ENCODE peak calls at places on chromosomes 11 and 22, in five cellular contexts. One of them, this sample, is unnamed.
A peak's percentile ranks its signal among the peaks of the same experiment; 100 is the strongest.

GRCh38 chr11:116070555-116070954 is 566.3 kb upstream of the CADM1 start:
- DNase-seq in fibroblast of lung: no peak
- DNase-seq in SJSA1: no peak
- DNase-seq in CD8-positive, alpha-beta memory T cell: no peak
- DNase-seq in lung: no peak
- DNase-seq in this sample: no peak

GRCh38 chr11:117538731-117539130 is 211.1 kb downstream of the CEP164 start:
- DNase-seq in SJSA1: no peak
- DNase-seq in fibroblast of lung: no peak
- DNase-seq in lung: no peak
- DNase-seq in CD8-positive, alpha-beta memory T cell: no peak
- DNase-seq in this sample: peak; percentile 27

GRCh38 chr22:42680648-42681047 is 31.5 kb upstream of the CYB5R3 start:
- DNase-seq in CD8-positive, alpha-beta memory T cell: no peak
- DNase-seq in lung: no peak
- DNase-seq in fibroblast of lung: peak; percentile 88
- DNase-seq in SJSA1: peak; percentile 91
- DNase-seq in this sample: no peak

GRCh38 chr22:22061085-22062077 is 78.8 kb upstream of the TOP3B start:
- DNase-seq in fibroblast of lung: peak; percentile 86
- DNase-seq in lung: no peak
- DNase-seq in CD8-positive, alpha-beta memory T cell: no peak
- DNase-seq in SJSA1: no peak
- DNase-seq in this sample: no peak

GRCh38 chr11:35335226-35335625 is 84.1 kb downstream of the SLC1A2 start:
- DNase-seq in lung: no peak
- DNase-seq in CD8-positive, alpha-beta memory T cell: no peak
- DNase-seq in SJSA1: no peak
- DNase-seq in fibroblast of lung: peak; percentile 41
- DNase-seq in this sample: no peak

GRCh38 chr11:61949169-61950034 is 749 bp upstream of the BEST1 start:
- DNase-seq in fibroblast of lung: peak; percentile 99
- DNase-seq in lung: peak; percentile 77
- DNase-seq in SJSA1: peak; percentile 85
- DNase-seq in CD8-positive, alpha-beta memory T cell: no peak
- DNase-seq in this sample: no peak

GRCh38 chr11:110490886-110491285 is 61.1 kb downstream of the FDX1 start:
- DNase-seq in SJSA1: no peak
- DNase-seq in lung: no peak
- DNase-seq in fibroblast of lung: peak; percentile 86
- DNase-seq in CD8-positive, alpha-beta memory T cell: no peak
- DNase-seq in this sample: no peak

GRCh38 chr22:37498289-37498909 is 12.2 kb upstream of the MFNG start:
- DNase-seq in SJSA1: no peak
- DNase-seq in CD8-positive, alpha-beta memory T cell: peak; percentile 60
- DNase-seq in fibroblast of lung: no peak
- DNase-seq in lung: no peak
- DNase-seq in this sample: peak; percentile 48

GRCh38 chr11:126062679-126063509 is at the start of gene CDON:
- DNase-seq in SJSA1: peak; percentile 83
- DNase-seq in fibroblast of lung: peak; percentile 93
- DNase-seq in CD8-positive, alpha-beta memory T cell: peak; percentile 81
- DNase-seq in lung: peak; percentile 90
- DNase-seq in this sample: peak; percentile 97

GRCh38 chr11:126060651-126061220 is 1.9 kb downstream of the CDON start:
- DNase-seq in fibroblast of lung: no peak
- DNase-seq in CD8-positive, alpha-beta memory T cell: no peak
- DNase-seq in lung: no peak
- DNase-seq in SJSA1: no peak
- DNase-seq in this sample: no peak

GRCh38 chr11:126059238-126059761 is 3.4 kb downstream of the CDON start:
- DNase-seq in SJSA1: no peak
- DNase-seq in fibroblast of lung: no peak
- DNase-seq in CD8-positive, alpha-beta memory T cell: no peak
- DNase-seq in lung: no peak
- DNase-seq in this sample: no peak

GRCh38 chr11:126061707-126062678 is 673 bp downstream of the CDON start:
- DNase-seq in lung: peak; percentile 44
- DNase-seq in fibroblast of lung: peak; percentile 32
- DNase-seq in CD8-positive, alpha-beta memory T cell: no peak
- DNase-seq in SJSA1: peak; percentile 1
- DNase-seq in this sample: no peak

DNA sequence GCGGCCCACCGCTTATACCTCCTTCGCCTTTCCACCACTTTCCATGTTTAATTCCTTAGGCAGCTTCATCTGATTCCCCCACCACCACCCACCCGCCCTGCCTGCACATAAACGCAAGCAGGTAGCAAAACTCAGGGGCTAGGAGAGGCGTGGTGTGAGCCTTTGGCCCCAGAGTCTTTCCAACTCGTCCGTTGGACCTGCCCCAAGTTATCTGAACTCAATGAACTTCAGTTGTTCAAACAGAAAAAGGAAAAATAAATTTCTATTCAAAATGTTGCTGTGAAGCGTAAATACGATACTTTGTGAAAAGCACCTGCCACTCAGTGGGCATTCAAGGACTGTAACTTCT is 818 bp upstream of the CDON start:
- DNase-seq in lung: no peak
- DNase-seq in CD8-positive, alpha-beta memory T cell: no peak
- DNase-seq in SJSA1: no peak
- DNase-seq in fibroblast of lung: no peak
- DNase-seq in this sample: no peak
- H3K4me3 ChIP-seq in lung: no peak overlapping the region
- H3K4me3 ChIP-seq in CD8-positive, alpha-beta memory T cell: peak overlapping the region; percentile 44
- H3K4me3 ChIP-seq in SJSA1: no peak overlapping the region
- H3K4me3 ChIP-seq in fibroblast of lung: peak overlapping the region; percentile 40
- H3K4me3 ChIP-seq in this sample: peak overlapping the region; percentile 61

DNA sequence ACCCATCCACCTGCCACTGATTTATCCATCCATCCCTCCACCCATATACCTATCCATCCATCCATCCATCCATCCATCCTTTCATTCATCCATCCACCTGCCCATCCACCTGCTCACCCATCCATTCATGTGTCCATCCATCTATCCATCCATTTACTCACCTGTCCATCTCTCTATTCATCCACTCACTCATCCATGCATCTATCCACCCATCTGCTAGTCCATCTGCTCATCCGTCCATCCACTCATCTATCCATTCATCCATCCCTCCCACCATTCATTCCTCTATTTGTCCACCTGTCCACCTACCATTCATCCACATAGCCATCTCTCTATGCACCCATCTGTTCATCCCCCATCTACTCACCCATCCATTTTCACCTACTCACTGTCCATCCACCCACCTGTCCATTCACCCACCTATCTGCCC is 48.6 kb upstream of the CCDC188 start:
- DNase-seq in lung: no peak
- DNase-seq in fibroblast of lung: no peak
- DNase-seq in CD8-positive, alpha-beta memory T cell: no peak
- DNase-seq in SJSA1: no peak
- DNase-seq in this sample: no peak
- H3K4me3 ChIP-seq in lung: no peak overlapping the region
- H3K4me3 ChIP-seq in fibroblast of lung: no peak overlapping the region
- H3K4me3 ChIP-seq in CD8-positive, alpha-beta memory T cell: no peak overlapping the region
- H3K4me3 ChIP-seq in SJSA1: no peak overlapping the region
- H3K4me3 ChIP-seq in this sample: no peak overlapping the region

DNA sequence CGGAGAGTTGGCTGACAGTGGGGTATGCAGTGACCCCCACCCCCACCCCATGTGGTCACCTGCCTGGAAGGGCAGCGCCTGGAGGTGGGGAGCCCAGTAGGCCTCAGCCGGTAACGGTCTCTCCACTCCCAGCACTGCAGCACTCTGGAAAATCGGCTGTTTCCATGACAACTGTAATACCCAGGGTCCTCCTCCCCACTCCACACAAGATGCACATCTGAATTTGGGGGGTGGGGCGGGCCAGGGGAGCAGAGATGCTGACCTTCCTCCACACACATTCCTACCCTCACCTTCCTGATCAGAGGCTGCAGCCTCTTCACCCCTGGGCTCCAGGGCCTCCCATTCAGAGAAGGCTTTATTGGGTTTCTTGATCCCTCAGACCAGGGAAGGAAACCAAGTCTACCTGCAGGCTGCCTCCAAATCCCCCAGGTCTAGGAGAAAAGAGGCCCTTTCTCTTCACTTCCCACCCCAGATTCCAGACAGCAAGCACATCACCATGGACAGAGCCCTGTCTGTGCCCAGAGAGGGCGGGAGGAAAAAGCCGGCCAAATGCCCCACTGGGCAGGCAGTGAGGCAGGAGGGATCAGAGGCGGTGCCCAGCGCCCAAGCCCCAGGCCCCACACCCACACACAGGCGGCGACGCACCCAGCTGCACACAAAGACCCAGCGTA is 46.5 kb downstream of the SLC22A12 start:
- DNase-seq in SJSA1: no peak
- DNase-seq in fibroblast of lung: no peak
- DNase-seq in lung: no peak
- DNase-seq in CD8-positive, alpha-beta memory T cell: no peak
- DNase-seq in this sample: no peak
- H3K4me3 ChIP-seq in SJSA1: no peak overlapping the region
- H3K4me3 ChIP-seq in fibroblast of lung: no peak overlapping the region
- H3K4me3 ChIP-seq in lung: no peak overlapping the region
- H3K4me3 ChIP-seq in CD8-positive, alpha-beta memory T cell: no peak overlapping the region
- H3K4me3 ChIP-seq in this sample: peak overlapping the region; percentile 73

DNA sequence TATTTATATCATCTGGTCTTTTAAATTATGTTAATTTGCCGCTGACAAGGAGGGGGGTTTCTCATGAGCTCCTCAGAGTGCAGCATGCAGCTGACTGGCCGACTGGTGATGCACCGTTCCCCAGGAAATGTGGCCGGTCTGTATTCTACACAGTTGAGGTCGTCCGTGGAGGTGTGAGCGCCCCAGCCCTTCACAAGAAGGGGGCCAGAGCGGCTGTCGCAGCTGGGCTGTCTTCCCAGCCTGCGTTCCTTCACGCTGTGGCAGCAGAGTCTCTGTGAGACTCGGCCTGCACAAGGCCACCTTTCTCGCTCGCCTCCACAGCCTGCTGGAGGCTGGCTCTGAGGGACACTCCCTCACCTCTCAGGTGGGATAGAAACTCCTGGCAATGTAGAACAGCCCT is 43.2 kb downstream of the AP2A2 start:
- DNase-seq in fibroblast of lung: no peak
- DNase-seq in lung: no peak
- DNase-seq in CD8-positive, alpha-beta memory T cell: no peak
- DNase-seq in SJSA1: no peak
- DNase-seq in this sample: no peak
- H3K4me3 ChIP-seq in fibroblast of lung: no peak overlapping the region
- H3K4me3 ChIP-seq in lung: no peak overlapping the region
- H3K4me3 ChIP-seq in CD8-positive, alpha-beta memory T cell: no peak overlapping the region
- H3K4me3 ChIP-seq in SJSA1: no peak overlapping the region
- H3K4me3 ChIP-seq in this sample: no peak overlapping the region

DNA sequence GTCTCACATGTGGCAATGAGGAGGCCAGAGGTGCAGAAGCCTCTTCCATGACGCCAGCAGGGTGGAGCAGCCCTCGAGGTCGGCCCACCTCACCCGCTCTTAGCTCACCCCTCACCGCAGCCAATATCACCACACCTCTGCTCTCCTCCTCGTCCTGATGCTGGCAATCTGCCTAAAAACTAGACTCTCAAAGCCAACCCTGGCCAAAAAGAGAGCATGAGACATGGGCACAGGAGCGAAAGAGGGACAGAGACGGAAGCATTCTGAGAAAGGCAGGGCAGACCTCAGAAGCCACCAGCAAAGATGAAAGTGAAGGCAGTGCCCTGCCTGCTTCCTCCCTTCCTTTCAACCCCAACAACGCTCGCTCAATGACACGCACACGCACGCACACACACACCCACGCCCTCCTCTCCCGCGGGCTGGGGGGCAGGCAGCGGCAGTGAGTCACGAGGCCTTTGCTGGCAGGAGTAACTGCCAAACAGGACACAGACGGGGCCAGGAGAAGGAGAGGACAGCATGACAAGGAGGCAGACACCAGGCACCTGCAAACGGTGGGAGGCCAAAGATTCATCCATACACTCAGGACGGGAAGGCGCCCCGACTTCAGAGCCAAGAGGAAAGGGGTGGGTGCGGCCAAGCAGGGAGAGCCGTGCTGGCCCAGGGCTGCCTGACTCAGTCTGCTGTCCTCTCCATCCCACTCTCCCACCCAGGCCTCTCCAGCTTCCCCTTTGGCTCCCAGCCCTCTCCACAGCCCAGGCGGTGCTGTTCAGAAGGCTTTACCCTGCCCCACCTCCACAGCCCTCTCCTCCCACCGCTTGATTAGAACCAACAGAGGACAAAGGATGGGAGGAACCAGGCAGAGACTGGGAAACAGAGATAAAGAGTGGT is 11.4 kb downstream of the IGSF9B start:
- DNase-seq in fibroblast of lung: no peak
- DNase-seq in lung: no peak
- DNase-seq in CD8-positive, alpha-beta memory T cell: peak; percentile 71
- DNase-seq in SJSA1: no peak
- DNase-seq in this sample: no peak
- H3K4me3 ChIP-seq in fibroblast of lung: no peak overlapping the region
- H3K4me3 ChIP-seq in lung: no peak overlapping the region
- H3K4me3 ChIP-seq in CD8-positive, alpha-beta memory T cell: peak overlapping the region; percentile 5
- H3K4me3 ChIP-seq in SJSA1: no peak overlapping the region
- H3K4me3 ChIP-seq in this sample: no peak overlapping the region

GRCh38 chr22:40463727-40464126 is 93.3 kb downstream of the SGSM3 start:
- DNase-seq in CD8-positive, alpha-beta memory T cell: no peak
- DNase-seq in fibroblast of lung: no peak
- DNase-seq in lung: no peak
- DNase-seq in SJSA1: no peak
- DNase-seq in this sample: no peak
- H3K4me3 ChIP-seq in CD8-positive, alpha-beta memory T cell: peak overlapping the region; percentile 83
- H3K4me3 ChIP-seq in fibroblast of lung: no peak overlapping the region
- H3K4me3 ChIP-seq in lung: no peak overlapping the region
- H3K4me3 ChIP-seq in SJSA1: no peak overlapping the region
- H3K4me3 ChIP-seq in this sample: no peak overlapping the region

GRCh38 chr11:119340335-119341221 is at the start of gene C1QTNF5:
- DNase-seq in SJSA1: no peak
- DNase-seq in CD8-positive, alpha-beta memory T cell: no peak
- DNase-seq in lung: peak; percentile 77
- DNase-seq in fibroblast of lung: peak; percentile 83
- DNase-seq in this sample: no peak
- H3K4me3 ChIP-seq in SJSA1: peak within 1 kb of the TSS; percentile 35
- H3K4me3 ChIP-seq in CD8-positive, alpha-beta memory T cell: no peak within 1 kb of the TSS
- H3K4me3 ChIP-seq in lung: peak within 1 kb of the TSS; percentile 52
- H3K4me3 ChIP-seq in fibroblast of lung: peak within 1 kb of the TSS; percentile 70
- H3K4me3 ChIP-seq in this sample: peak within 1 kb of the TSS; percentile 77

DNA sequence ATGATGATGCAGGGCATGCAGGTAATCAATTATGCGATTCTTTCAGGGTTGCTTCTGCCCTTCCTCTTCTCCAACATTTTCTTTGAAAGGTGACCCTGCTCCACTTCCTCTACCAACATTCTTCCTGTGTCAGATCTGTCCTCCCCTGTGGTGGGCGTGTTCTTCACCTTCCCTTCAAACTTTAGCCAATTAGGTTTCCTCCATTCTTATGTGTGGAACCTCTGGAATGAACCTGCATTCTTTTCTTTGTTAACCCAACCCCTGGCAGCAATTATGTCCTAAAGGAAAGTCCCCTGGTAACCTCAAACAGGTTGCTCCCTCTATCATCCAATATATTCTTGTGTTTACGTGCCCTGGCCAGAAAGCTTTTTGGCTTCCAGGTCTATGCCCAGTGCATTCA is 22.4 kb downstream of the KIRREL3 start:
- DNase-seq in lung: no peak
- DNase-seq in fibroblast of lung: no peak
- DNase-seq in SJSA1: no peak
- DNase-seq in CD8-positive, alpha-beta memory T cell: no peak
- DNase-seq in this sample: no peak
- H3K4me3 ChIP-seq in lung: no peak overlapping the region
- H3K4me3 ChIP-seq in fibroblast of lung: no peak overlapping the region
- H3K4me3 ChIP-seq in SJSA1: no peak overlapping the region
- H3K4me3 ChIP-seq in CD8-positive, alpha-beta memory T cell: no peak overlapping the region
- H3K4me3 ChIP-seq in this sample: no peak overlapping the region

GRCh38 chr22:40239345-40239683 is 61.6 kb downstream of the TNRC6B start:
- DNase-seq in lung: no peak
- DNase-seq in CD8-positive, alpha-beta memory T cell: no peak
- DNase-seq in fibroblast of lung: no peak
- DNase-seq in SJSA1: no peak
- DNase-seq in this sample: no peak
- H3K4me3 ChIP-seq in lung: no peak overlapping the region
- H3K4me3 ChIP-seq in CD8-positive, alpha-beta memory T cell: no peak overlapping the region
- H3K4me3 ChIP-seq in fibroblast of lung: no peak overlapping the region
- H3K4me3 ChIP-seq in SJSA1: no peak overlapping the region
- H3K4me3 ChIP-seq in this sample: no peak overlapping the region